ENCODE peak calls at places on chromosomes 11 and 22, in seven cellular contexts. One of them, this sample, is unnamed.

GRCh38 chr22:27687984-27688545 is 113.5 kb downstream of the MN1 start:
- DNase-seq in sigmoid colon: no peak
- DNase-seq in K562: no peak
- DNase-seq in stomach: no peak
- DNase-seq in transverse colon: no peak
- DNase-seq in H1: no peak
- DNase-seq in GM12891: no peak
- DNase-seq in this sample: no peak

GRCh38 chr11:2460540-2461252 is 15.9 kb downstream of the KCNQ1 start:
- DNase-seq in H1: no peak
- DNase-seq in sigmoid colon: peak
- DNase-seq in transverse colon: peak
- DNase-seq in GM12891: no peak
- DNase-seq in stomach: peak
- DNase-seq in K562: no peak
- DNase-seq in this sample: no peak

GRCh38 chr11:111376453-111376871 is 2.6 kb downstream of the POU2AF1 start:
- DNase-seq in H1: no peak
- DNase-seq in sigmoid colon: no peak
- DNase-seq in transverse colon: no peak
- DNase-seq in stomach: no peak
- DNase-seq in GM12891: no peak
- DNase-seq in K562: no peak
- DNase-seq in this sample: no peak

GRCh38 chr22:26589367-26589844 is 526 bp downstream of the TPST2 start:
- DNase-seq in transverse colon: peak
- DNase-seq in K562: no peak
- DNase-seq in sigmoid colon: no peak
- DNase-seq in GM12891: peak
- DNase-seq in H1: no peak
- DNase-seq in stomach: peak
- DNase-seq in this sample: no peak

GRCh38 chr11:6505577-6506240 is 8.6 kb downstream of the DNHD1 start:
- DNase-seq in H1: no peak
- DNase-seq in sigmoid colon: no peak
- DNase-seq in transverse colon: no peak
- DNase-seq in K562: peak
- DNase-seq in stomach: no peak
- DNase-seq in GM12891: no peak
- DNase-seq in this sample: peak

GRCh38 chr11:90784241-90784814 is 561.5 kb upstream of the CHORDC1 start:
- DNase-seq in H1: no peak
- DNase-seq in transverse colon: no peak
- DNase-seq in sigmoid colon: no peak
- DNase-seq in stomach: no peak
- DNase-seq in K562: no peak
- DNase-seq in GM12891: no peak
- DNase-seq in this sample: no peak

GRCh38 chr11:118845369-118845768 is 38.3 kb upstream of the CXCR5 start:
- DNase-seq in H1: no peak
- DNase-seq in GM12891: no peak
- DNase-seq in stomach: no peak
- DNase-seq in sigmoid colon: no peak
- DNase-seq in transverse colon: no peak
- DNase-seq in K562: peak
- DNase-seq in this sample: no peak

GRCh38 chr11:65793144-65793581 is 6.3 kb downstream of the OVOL1 start:
- DNase-seq in K562: no peak
- DNase-seq in stomach: peak
- DNase-seq in GM12891: no peak
- DNase-seq in sigmoid colon: no peak
- DNase-seq in transverse colon: peak
- DNase-seq in H1: no peak
- DNase-seq in this sample: no peak

GRCh38 chr11:123035831-123036230 is 26.1 kb downstream of the HSPA8 start:
- DNase-seq in H1: no peak
- DNase-seq in transverse colon: no peak
- DNase-seq in GM12891: no peak
- DNase-seq in stomach: no peak
- DNase-seq in K562: no peak
- DNase-seq in sigmoid colon: no peak
- DNase-seq in this sample: no peak

GRCh38 chr11:133549796-133550195 is 17.5 kb upstream of the OPCML start:
- DNase-seq in GM12891: no peak
- DNase-seq in H1: no peak
- DNase-seq in K562: no peak
- DNase-seq in sigmoid colon: no peak
- DNase-seq in transverse colon: no peak
- DNase-seq in stomach: no peak
- DNase-seq in this sample: no peak

GRCh38 chr11:25625094-25625493 is 706.8 kb upstream of the ANO3 start:
- DNase-seq in transverse colon: no peak
- DNase-seq in GM12891: no peak
- DNase-seq in H1: no peak
- DNase-seq in K562: no peak
- DNase-seq in stomach: no peak
- DNase-seq in sigmoid colon: no peak
- DNase-seq in this sample: no peak

GRCh38 chr11:74929431-74930363 is 19.2 kb downstream of the XRRA1 start:
- DNase-seq in H1: no peak
- DNase-seq in stomach: peak
- DNase-seq in sigmoid colon: peak
- DNase-seq in transverse colon: peak
- DNase-seq in GM12891: peak
- DNase-seq in K562: peak
- DNase-seq in this sample: peak

GRCh38 chr11:64090811-64091516 is 55.2 kb downstream of the FLRT1 start:
- DNase-seq in GM12891: no peak
- DNase-seq in H1: no peak
- DNase-seq in sigmoid colon: no peak
- DNase-seq in transverse colon: no peak
- DNase-seq in stomach: no peak
- DNase-seq in K562: no peak
- DNase-seq in this sample: no peak

GRCh38 chr11:28110108-28110838 is 2.1 kb downstream of the METTL15 start:
- DNase-seq in GM12891: peak
- DNase-seq in sigmoid colon: peak
- DNase-seq in stomach: peak
- DNase-seq in K562: peak
- DNase-seq in H1: peak
- DNase-seq in transverse colon: peak
- DNase-seq in this sample: peak

GRCh38 chr11:23112987-23113886 is 253.0 kb upstream of the CCDC179 start:
- DNase-seq in GM12891: peak
- DNase-seq in transverse colon: peak
- DNase-seq in H1: no peak
- DNase-seq in stomach: peak
- DNase-seq in sigmoid colon: no peak
- DNase-seq in K562: peak
- DNase-seq in this sample: no peak

GRCh38 chr11:117828641-117829368 is 4.3 kb upstream of the FXYD2 start:
- DNase-seq in sigmoid colon: peak
- DNase-seq in stomach: peak
- DNase-seq in H1: no peak
- DNase-seq in transverse colon: peak
- DNase-seq in GM12891: no peak
- DNase-seq in K562: peak
- DNase-seq in this sample: no peak
- TF ChIP-seq POLR2A in sigmoid colon: no peak
- TF ChIP-seq POLR2A in stomach: no peak
- TF ChIP-seq POLR2A in H1: no peak
- TF ChIP-seq POLR2A in transverse colon: no peak
- TF ChIP-seq POLR2A in GM12891: no peak
- TF ChIP-seq POLR2A in K562: no peak
- TF ChIP-seq POLR2A in this sample: no peak

GRCh38 chr11:55572548-55572947 is 620 bp downstream of the OR4C16 start:
- DNase-seq in sigmoid colon: no peak
- DNase-seq in stomach: no peak
- DNase-seq in K562: no peak
- DNase-seq in H1: no peak
- DNase-seq in transverse colon: no peak
- DNase-seq in GM12891: no peak
- DNase-seq in this sample: no peak

GRCh38 chr11:55571828-55572227 is at the start of gene OR4C16:
- DNase-seq in transverse colon: no peak
- DNase-seq in GM12891: no peak
- DNase-seq in H1: no peak
- DNase-seq in stomach: no peak
- DNase-seq in K562: no peak
- DNase-seq in sigmoid colon: no peak
- DNase-seq in this sample: no peak
- TF ChIP-seq POLR2AphosphoS5 in transverse colon: no peak
- TF ChIP-seq POLR2AphosphoS5 in GM12891: no peak
- TF ChIP-seq POLR2AphosphoS5 in H1: no peak
- TF ChIP-seq POLR2AphosphoS5 in stomach: no peak
- TF ChIP-seq POLR2AphosphoS5 in K562: no peak
- TF ChIP-seq POLR2AphosphoS5 in sigmoid colon: no peak
- TF ChIP-seq POLR2AphosphoS5 in this sample: no peak

GRCh38 chr11:117587416-117587815 is 209.6 kb downstream of the DSCAML1 start:
- DNase-seq in H1: no peak
- DNase-seq in sigmoid colon: peak
- DNase-seq in GM12891: no peak
- DNase-seq in stomach: no peak
- DNase-seq in transverse colon: no peak
- DNase-seq in K562: no peak
- DNase-seq in this sample: no peak

GRCh38 chr11:117588166-117588810 is 208.7 kb downstream of the DSCAML1 start:
- DNase-seq in sigmoid colon: peak
- DNase-seq in H1: no peak
- DNase-seq in GM12891: no peak
- DNase-seq in stomach: no peak
- DNase-seq in transverse colon: no peak
- DNase-seq in K562: no peak
- DNase-seq in this sample: no peak

GRCh38 chr11:117584056-117584830 is 212.8 kb downstream of the DSCAML1 start:
- DNase-seq in H1: no peak
- DNase-seq in K562: no peak
- DNase-seq in GM12891: no peak
- DNase-seq in stomach: no peak
- DNase-seq in sigmoid colon: peak
- DNase-seq in transverse colon: no peak
- DNase-seq in this sample: no peak

GRCh38 chr11:117585631-117586030 is 211.4 kb downstream of the DSCAML1 start:
- DNase-seq in sigmoid colon: no peak
- DNase-seq in transverse colon: no peak
- DNase-seq in stomach: no peak
- DNase-seq in GM12891: no peak
- DNase-seq in K562: no peak
- DNase-seq in H1: no peak
- DNase-seq in this sample: no peak

GRCh38 chr11:117586392-117586791 is 210.6 kb downstream of the DSCAML1 start:
- DNase-seq in GM12891: no peak
- DNase-seq in H1: no peak
- DNase-seq in sigmoid colon: peak
- DNase-seq in transverse colon: no peak
- DNase-seq in K562: no peak
- DNase-seq in stomach: no peak
- DNase-seq in this sample: no peak
- TF ChIP-seq POLR2A in GM12891: no peak
- TF ChIP-seq POLR2A in H1: no peak
- TF ChIP-seq POLR2A in sigmoid colon: no peak
- TF ChIP-seq POLR2A in transverse colon: no peak
- TF ChIP-seq POLR2A in K562: no peak
- TF ChIP-seq POLR2A in stomach: no peak
- TF ChIP-seq POLR2A in this sample: no peak

DNA sequence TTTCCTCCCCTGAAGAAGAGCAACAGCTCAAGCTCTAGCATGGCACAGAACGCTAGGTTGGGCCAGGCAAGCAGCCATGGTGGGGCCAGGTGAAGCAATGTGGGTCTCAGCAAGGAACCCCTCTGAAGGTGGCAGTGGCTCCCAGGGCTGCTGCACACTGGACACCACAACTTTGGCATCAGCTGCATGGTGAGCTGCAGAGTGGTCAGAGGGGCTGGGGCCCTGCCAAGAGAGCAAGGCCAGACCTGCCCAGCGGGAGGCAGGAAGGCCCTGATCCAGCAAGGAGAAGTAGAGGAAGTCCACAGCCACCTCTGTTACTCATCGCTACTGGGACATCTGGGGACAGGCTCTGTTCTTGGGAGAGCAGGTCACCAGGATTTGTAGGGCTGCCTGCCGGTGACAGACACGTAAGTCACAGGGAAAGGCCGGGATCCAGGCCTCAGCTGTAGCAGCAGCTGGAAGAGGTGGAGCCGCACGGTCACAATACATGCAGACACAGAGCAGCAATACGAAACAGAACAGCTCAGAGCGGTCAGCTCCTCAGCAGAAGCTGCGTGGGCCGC is 12.4 kb downstream of the CYB561A3 start:
- DNase-seq in H1: no peak
- DNase-seq in transverse colon: no peak
- DNase-seq in GM12891: no peak
- DNase-seq in stomach: no peak
- DNase-seq in K562: no peak
- DNase-seq in sigmoid colon: no peak
- DNase-seq in this sample: no peak
- TF ChIP-seq POLR2AphosphoS5 in H1: no peak
- TF ChIP-seq POLR2AphosphoS5 in transverse colon: no peak
- TF ChIP-seq POLR2AphosphoS5 in GM12891: no peak
- TF ChIP-seq POLR2AphosphoS5 in stomach: no peak
- TF ChIP-seq POLR2AphosphoS5 in K562: no peak
- TF ChIP-seq POLR2AphosphoS5 in sigmoid colon: no peak
- TF ChIP-seq POLR2AphosphoS5 in this sample: no peak

DNA sequence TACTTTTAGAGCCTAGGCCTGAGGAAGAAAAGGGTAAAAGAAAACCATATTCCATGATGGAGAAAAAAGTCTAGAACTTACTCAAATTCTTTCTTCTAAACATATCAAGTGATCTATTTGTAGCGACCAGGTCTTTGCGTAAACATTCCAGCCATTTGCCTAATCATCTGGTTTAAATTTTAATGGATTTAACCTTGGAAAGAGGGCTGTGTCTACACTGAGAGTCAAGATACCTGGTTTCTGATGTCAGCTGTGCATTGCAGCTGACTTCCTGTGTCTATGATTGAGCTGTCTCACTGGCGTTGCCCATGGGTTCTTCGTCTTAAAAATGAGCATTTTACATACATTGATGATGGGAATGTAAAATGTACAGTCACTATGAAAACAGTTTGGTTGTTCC is 10.0 kb upstream of the TMEM123 start:
- DNase-seq in H1: no peak
- DNase-seq in stomach: no peak
- DNase-seq in transverse colon: no peak
- DNase-seq in sigmoid colon: no peak
- DNase-seq in GM12891: no peak
- DNase-seq in K562: no peak
- DNase-seq in this sample: no peak
- TF ChIP-seq POLR2A in H1: no peak
- TF ChIP-seq POLR2A in stomach: no peak
- TF ChIP-seq POLR2A in transverse colon: no peak
- TF ChIP-seq POLR2A in sigmoid colon: no peak
- TF ChIP-seq POLR2A in GM12891: no peak
- TF ChIP-seq POLR2A in K562: no peak
- TF ChIP-seq POLR2A in this sample: no peak

This sample was measured in HCT116.